ENCODE peak calls at places on chromosome 21, in seven cellular contexts. P is anterior cingulate cortex, Q is KBM-7, J is T-helper 17 cell, A is HEK293T, G is H54, V is T-helper 9 cell. C is an unnamed sample.

GRCh38 chr21:36554411-36555157 is 74.7 kb upstream of the CLDN14 start:
- DNase-seq in P (no peak), A (no peak), Q (no peak), G (no peak), V (no peak), J (no peak), C (no peak)

GRCh38 chr21:39082656-39083376 is 100.4 kb downstream of the PSMG1 start:
- DNase-seq in A (no peak), V (no peak), G (no peak), J (no peak), Q (no peak), P (no peak), C (no peak)

GRCh38 chr21:31656199-31657095 is 3.0 kb upstream of the SOD1 start:
- DNase-seq in G (no peak), J (no peak), P (no peak), Q (no peak), V (no peak), A (no peak), C (no peak)

GRCh38 chr21:20276954-20277353 is 721.3 kb upstream of the NCAM2 start:
- DNase-seq in V (no peak), A (no peak), G (no peak), J (no peak), Q (no peak), P (no peak), C (no peak)

GRCh38 chr21:27149034-27149433 is 182.1 kb upstream of the ADAMTS5 start:
- DNase-seq in J (no peak), Q (no peak), A (no peak), V (no peak), P (no peak), G (no peak), C (no peak)

GRCh38 chr21:17930102-17930501 is 110.9 kb upstream of the C21orf91 start:
- DNase-seq in P (no peak), A (no peak), G (no peak), J (no peak), Q (no peak), V (no peak), C (no peak)

GRCh38 chr21:46142581-46143473 is 12.6 kb downstream of the FTCD start:
- DNase-seq in Q (no peak), P (no peak), A (no peak), G (no peak), V (no peak), J (no peak), C (peak)

GRCh38 chr21:26148834-26149354 is 21.7 kb downstream of the APP start:
- DNase-seq in Q (no peak), P (no peak), J (no peak), V (no peak), A (no peak), G (no peak), C (no peak)

GRCh38 chr21:45983981-45984551 is 2.5 kb downstream of the COL6A1 start:
- DNase-seq in A (no peak), P (no peak), Q (no peak), J (no peak), V (no peak), G (no peak), C (peak)

GRCh38 chr21:22476726-22477646 is 1478.8 kb downstream of the NCAM2 start:
- DNase-seq in J (no peak), A (no peak), P (peak), G (no peak), Q (no peak), V (no peak), C (no peak)

GRCh38 chr21:33801424-33802405 is 113.9 kb downstream of the ATP5PO start:
- DNase-seq in V (no peak), P (no peak), Q (peak), J (no peak), G (peak), A (peak), C (peak)

GRCh38 chr21:28220670-28221069 is 772.0 kb downstream of the LTN1 start:
- DNase-seq in P (no peak), A (no peak), J (no peak), Q (no peak), G (no peak), V (no peak), C (no peak)

GRCh38 chr21:32135401-32136363 is 143.2 kb downstream of the MIS18A start:
- DNase-seq in V (no peak), P (peak), G (no peak), Q (no peak), J (no peak), A (no peak), C (no peak)

GRCh38 chr21:42684109-42684916 is 30.9 kb downstream of the PDE9A start:
- DNase-seq in G (no peak), Q (no peak), J (no peak), A (no peak), V (peak), P (no peak), C (no peak)

GRCh38 chr21:35543746-35544145 is 494.6 kb upstream of the RUNX1 start:
- DNase-seq in G (no peak), Q (no peak), P (no peak), J (no peak), A (no peak), V (no peak), C (no peak)

GRCh38 chr21:37207441-37208009 is 59.6 kb downstream of the VPS26C start:
- DNase-seq in G (peak), P (peak), Q (no peak), V (no peak), A (no peak), J (no peak), C (no peak)

GRCh38 chr21:41972511-41973205 is 18.8 kb upstream of the C2CD2 start:
- DNase-seq in V (no peak), J (no peak), A (no peak), G (no peak), P (no peak), Q (no peak), C (no peak)

GRCh38 chr21:17200250-17200649 is 312.6 kb upstream of the CXADR start:
- DNase-seq in Q (no peak), P (no peak), J (no peak), A (no peak), V (no peak), G (no peak), C (no peak)

GRCh38 chr21:34094949-34095348 is 21.6 kb downstream of the MRPS6 start:
- DNase-seq in J (no peak), Q (no peak), G (no peak), V (no peak), A (no peak), P (no peak), C (no peak)

GRCh38 chr21:15211491-15212133 is 146.8 kb upstream of the NRIP1 start:
- DNase-seq in Q (no peak), J (no peak), P (no peak), V (no peak), A (no peak), G (no peak), C (no peak)

GRCh38 chr21:33441489-33442477 is 38.0 kb downstream of the TMEM50B start:
- DNase-seq in P (no peak), G (peak), J (no peak), V (no peak), Q (no peak), A (no peak), C (no peak)

GRCh38 chr21:43603641-43604504 is 55.4 kb downstream of the HSF2BP start:
- DNase-seq in A (no peak), Q (no peak), V (no peak), J (no peak), P (no peak), G (no peak), C (no peak)

GRCh38 chr21:36337099-36337509 is 17.1 kb downstream of the MORC3 start:
- DNase-seq in G (no peak), A (no peak), J (no peak), Q (no peak), P (no peak), V (no peak), C (no peak)

GRCh38 chr21:46646541-46647154 is 11.2 kb downstream of the PRMT2 start:
- DNase-seq in G (no peak), J (no peak), A (no peak), Q (no peak), V (no peak), P (no peak), C (no peak)

GRCh38 chr21:36499578-36500471 is 19.9 kb upstream of the CLDN14 start:
- DNase-seq in J (no peak), V (no peak), P (no peak), A (no peak), Q (no peak), G (no peak), C (no peak)

GRCh38 chr21:28727809-28728208 is 264.9 kb downstream of the LTN1 start:
- DNase-seq in A (no peak), J (no peak), G (no peak), V (no peak), Q (no peak), P (no peak), C (no peak)

GRCh38 chr21:32134441-32135159 is 144.2 kb downstream of the MIS18A start:
- DNase-seq in J (no peak), A (no peak), Q (no peak), V (no peak), G (no peak), P (peak), C (no peak)

GRCh38 chr21:25578070-25578961 is 29.0 kb downstream of the MRPL39 start:
- DNase-seq in G (no peak), Q (peak), V (no peak), P (no peak), A (no peak), J (no peak), C (no peak)

GRCh38 chr21:46212721-46213484 is 15.7 kb downstream of the LSS start:
- DNase-seq in V (no peak), P (no peak), J (no peak), G (no peak), A (no peak), Q (no peak), C (no peak)

GRCh38 chr21:36104306-36105300 is 30.3 kb upstream of the CBR3 start:
- DNase-seq in Q (peak), G (no peak), A (peak), P (peak), V (peak), J (no peak), C (no peak)

GRCh38 chr21:33348728-33349127 is 24.0 kb downstream of the IFNAR1 start:
- DNase-seq in Q (no peak), A (no peak), V (no peak), P (no peak), J (no peak), G (no peak), C (no peak)

GRCh38 chr21:27329255-27329851 is 362.5 kb upstream of the ADAMTS5 start:
- DNase-seq in P (no peak), G (no peak), V (no peak), Q (no peak), J (no peak), A (no peak), C (no peak)

GRCh38 chr21:14952916-14953315 is 111.9 kb downstream of the NRIP1 start:
- DNase-seq in Q (no peak), J (no peak), V (no peak), A (no peak), G (no peak), P (no peak), C (no peak)

GRCh38 chr21:44306926-44307687 is 7.3 kb downstream of the PFKL start:
- DNase-seq in V (no peak), P (no peak), Q (no peak), A (no peak), G (no peak), J (no peak), C (no peak)

GRCh38 chr21:39003982-39004775 is 179.1 kb downstream of the PSMG1 start:
- DNase-seq in A (no peak), J (no peak), G (no peak), P (no peak), V (no peak), Q (peak), C (no peak)

GRCh38 chr21:17602874-17603273 is 9.8 kb downstream of the BTG3 start:
- DNase-seq in J (no peak), P (no peak), A (no peak), G (no peak), V (no peak), Q (no peak), C (no peak)

GRCh38 chr21:41547111-41547510 is 39.2 kb upstream of the TMPRSS2 start:
- DNase-seq in V (no peak), A (no peak), J (no peak), P (no peak), G (no peak), Q (no peak), C (no peak)

GRCh38 chr21:36859744-36860501 is 106.5 kb downstream of the HLCS start:
- DNase-seq in G (peak), V (no peak), Q (peak), P (no peak), J (no peak), A (peak), C (peak)

GRCh38 chr21:17598437-17598836 is 14.3 kb downstream of the BTG3 start:
- DNase-seq in G (no peak), P (no peak), Q (no peak), J (no peak), V (no peak), A (no peak), C (no peak)

GRCh38 chr21:36511484-36512227 is 31.7 kb upstream of the CLDN14 start:
- DNase-seq in G (no peak), A (no peak), P (no peak), Q (peak), V (no peak), J (no peak), C (no peak)

C was measured in T1000.